ENCODE peak calls at places on chromosomes 2 and 18, in six cellular contexts. Q is RWPE1, I is A549, K is AG04450, S is psoas muscle, D is neural progenitor cell. T is an unnamed sample.

GRCh38 chr2:150234787-150235512 is 252.5 kb downstream of the RND3 start:
- DNase-seq in I (no peak), D (no peak), K (peak; percentile 84), S (no peak), Q (no peak), T (no peak)

GRCh38 chr2:181678033-181678586 is 2.2 kb downstream of the NEUROD1 start:
- DNase-seq in D (peak; percentile 96), Q (peak; percentile 36), S (peak; percentile 39), K (peak; percentile 50), I (no peak), T (peak; percentile 5)

GRCh38 chr18:54261894-54262293 is 7.4 kb upstream of the POLI start:
- DNase-seq in D (no peak), S (no peak), K (no peak), Q (no peak), I (no peak), T (no peak)

GRCh38 chr2:232484628-232485332 is 2.9 kb downstream of the ECEL1 start:
- DNase-seq in D (no peak), S (no peak), Q (no peak), K (no peak), I (no peak), T (no peak)

GRCh38 chr2:219171231-219171651 is 1.4 kb upstream of the SLC23A3 start:
- DNase-seq in S (peak; percentile 66), Q (peak; percentile 37), I (peak; percentile 61), D (peak; percentile 62), K (peak; percentile 64), T (no peak)

GRCh38 chr2:238106339-238106697 is 6.2 kb downstream of the ESPNL start:
- DNase-seq in I (no peak), Q (no peak), S (no peak), D (no peak), K (no peak), T (no peak)

GRCh38 chr18:63787673-63788072 is 12.5 kb downstream of the SERPINB7 start:
- DNase-seq in S (no peak), K (no peak), I (no peak), Q (no peak), D (no peak), T (no peak)

GRCh38 chr2:142757111-142757510 is 120.4 kb upstream of the KYNU start:
- DNase-seq in I (no peak), D (no peak), K (no peak), S (no peak), Q (no peak), T (no peak)

GRCh38 chr2:10792660-10793400 is 19.8 kb downstream of the PDIA6 start:
- DNase-seq in D (no peak), K (no peak), I (no peak), S (no peak), Q (no peak), T (no peak)

GRCh38 chr18:10923225-10923624 is 226.1 kb downstream of the PIEZO2 start:
- DNase-seq in D (no peak), I (no peak), S (no peak), Q (no peak), K (no peak), T (no peak)

GRCh38 chr2:99706734-99707133 is 216.9 kb upstream of the REV1 start:
- DNase-seq in D (no peak), Q (no peak), S (no peak), I (no peak), K (no peak), T (no peak)

GRCh38 chr18:79799619-79800352 is 2.0 kb downstream of the KCNG2 start:
- DNase-seq in I (no peak), Q (no peak), D (no peak), S (no peak), K (no peak), T (no peak)

GRCh38 chr2:98479959-98480524 is 35.4 kb downstream of the INPP4A start:
- DNase-seq in K (no peak), D (no peak), Q (peak; percentile 93), I (no peak), S (peak; percentile 58), T (peak; percentile 96)

GRCh38 chr2:234917245-234917975 is 34.4 kb upstream of the SH3BP4 start:
- DNase-seq in Q (no peak), S (no peak), D (no peak), K (no peak), I (no peak), T (no peak)

GRCh38 chr2:155546715-155547555 is 785.6 kb downstream of the NR4A2 start:
- DNase-seq in Q (no peak), I (no peak), K (no peak), D (no peak), S (no peak), T (no peak)

GRCh38 chr2:240946654-240947053 is 40.5 kb downstream of the CROCC2 start:
- DNase-seq in I (no peak), Q (peak; percentile 53), S (peak; percentile 6), K (no peak), D (no peak), T (peak; percentile 8)

GRCh38 chr2:64124571-64124970 is 19.6 kb downstream of the PELI1 start:
- DNase-seq in I (no peak), D (no peak), S (no peak), K (no peak), Q (no peak), T (no peak)
- H3K27ac ChIP-seq in I (no peak overlapping the region), D (no peak overlapping the region), S (no peak overlapping the region), K (no peak overlapping the region), Q (no peak overlapping the region), T (peak overlapping the region; percentile 13)

DNA sequence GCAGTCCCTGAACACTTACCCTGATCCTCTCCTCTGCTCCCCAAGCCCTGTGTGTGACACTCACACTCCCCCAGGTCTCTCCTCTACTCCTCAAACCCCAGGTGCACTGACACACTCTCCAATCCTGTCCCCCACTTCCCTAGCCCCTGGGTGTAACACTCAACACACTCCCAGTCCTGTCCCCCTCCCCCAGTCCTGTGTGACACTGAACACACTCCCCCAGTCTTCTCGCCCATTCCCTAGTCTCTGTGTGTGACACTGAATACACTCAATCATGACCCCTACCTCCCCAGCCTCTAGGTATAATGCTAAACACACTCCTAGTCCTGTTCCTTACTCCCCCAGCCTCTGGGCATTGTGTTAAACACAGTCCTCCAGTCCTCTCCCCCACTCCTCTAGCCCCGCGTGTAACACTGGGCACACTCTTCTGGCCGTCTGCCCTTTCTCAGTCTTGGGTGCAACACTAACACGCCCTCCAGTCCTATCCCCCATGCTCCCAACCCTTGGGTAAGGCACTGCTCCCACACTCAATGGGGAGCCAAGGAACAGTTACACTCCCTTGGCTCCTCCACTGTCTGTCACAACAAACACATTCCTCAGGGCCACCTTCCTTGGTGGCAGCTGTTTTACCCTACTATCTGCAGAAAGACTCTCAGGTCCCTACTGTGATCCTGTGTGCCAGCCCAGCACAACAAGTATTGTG is 82.5 kb upstream of the PKDCC start:
- DNase-seq in S (no peak), Q (no peak), I (no peak), D (no peak), K (no peak), T (no peak)
- H3K27ac ChIP-seq in S (peak overlapping the region; percentile 28), Q (no peak overlapping the region), I (peak overlapping the region; percentile 83), D (no peak overlapping the region), K (no peak overlapping the region), T (no peak overlapping the region)

DNA sequence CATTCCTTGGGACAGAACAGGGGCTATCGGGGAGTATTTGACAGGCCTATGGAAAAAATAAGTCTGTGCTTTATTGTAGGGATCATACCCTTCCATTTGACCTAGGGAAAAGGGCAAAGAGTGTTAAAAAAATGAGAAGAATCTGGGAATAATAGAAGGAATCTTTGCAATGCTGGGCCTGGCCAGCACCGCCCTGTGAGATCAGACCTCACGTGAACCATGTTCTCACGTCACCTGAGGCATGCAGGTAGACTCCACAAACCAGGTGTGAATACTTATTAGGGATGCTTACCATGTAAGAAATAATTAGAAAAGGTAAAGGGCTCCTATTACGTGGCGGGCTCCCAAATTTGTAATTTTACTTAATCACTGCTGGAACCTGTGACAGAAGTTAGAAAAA is 177.5 kb upstream of the GATA6 start:
- DNase-seq in Q (peak; percentile 26), I (no peak), D (no peak), S (no peak), K (no peak), T (no peak)
- H3K27ac ChIP-seq in Q (no peak overlapping the region), I (no peak overlapping the region), D (no peak overlapping the region), S (no peak overlapping the region), K (no peak overlapping the region), T (no peak overlapping the region)

GRCh38 chr18:58208207-58208944 is 164.3 kb downstream of the NEDD4L start:
- DNase-seq in D (no peak), K (no peak), I (no peak), S (no peak), Q (no peak), T (no peak)
- H3K27ac ChIP-seq in D (no peak overlapping the region), K (no peak overlapping the region), I (peak overlapping the region; percentile 49), S (peak overlapping the region; percentile 78), Q (no peak overlapping the region), T (peak overlapping the region; percentile 3)